ENCODE peak calls at places on chromosomes 7 and 10, in five cellular contexts. Y is lung, E is heart right ventricle, J is gastrocnemius medialis, B is PC-3. Z is an unnamed sample.
A peak's percentile ranks its signal among the peaks of the same experiment; 100 is the strongest.

GRCh38 chr10:105068497-105068896 is 427.4 kb downstream of the SORCS3 start:
- DNase-seq in E (no peak), Y (no peak), B (peak; percentile 1), J (no peak), Z (no peak)

GRCh38 chr7:100893910-100894763 is 1.6 kb downstream of the ACHE start:
- DNase-seq in J (no peak), Y (no peak), E (no peak), B (no peak), Z (peak; percentile 23)

GRCh38 chr10:69004821-69005220 is 16.2 kb downstream of the KIFBP start:
- DNase-seq in J (no peak), B (peak; percentile 80), E (no peak), Y (no peak), Z (no peak)

GRCh38 chr10:17847586-17848296 is 38.6 kb downstream of the MRC1 start:
- DNase-seq in E (no peak), B (peak; percentile 30), Y (no peak), J (no peak), Z (no peak)

GRCh38 chr7:158191671-158192070 is 396.0 kb downstream of the PTPRN2 start:
- DNase-seq in Y (no peak), E (no peak), J (no peak), B (no peak), Z (no peak)

GRCh38 chr10:35765039-35765662 is 123.1 kb upstream of the FZD8 start:
- DNase-seq in J (no peak), Y (peak; percentile 30), E (peak; percentile 11), B (no peak), Z (peak; percentile 17)

GRCh38 chr7:22301790-22302189 is 55.2 kb downstream of the RAPGEF5 start:
- DNase-seq in E (no peak), J (no peak), B (no peak), Y (no peak), Z (no peak)

GRCh38 chr10:12720217-12720981 is 281.1 kb downstream of the CCDC3 start:
- DNase-seq in E (peak; percentile 54), J (peak; percentile 73), B (peak; percentile 93), Y (peak; percentile 94), Z (peak; percentile 91)

GRCh38 chr7:2980406-2981102 is 63.1 kb downstream of the CARD11 start:
- DNase-seq in Y (no peak), J (no peak), B (no peak), E (no peak), Z (no peak)

GRCh38 chr7:156759143-156759542 is 118.6 kb downstream of the RNF32 start:
- DNase-seq in B (no peak), E (no peak), Y (no peak), J (no peak), Z (no peak)

DNA sequence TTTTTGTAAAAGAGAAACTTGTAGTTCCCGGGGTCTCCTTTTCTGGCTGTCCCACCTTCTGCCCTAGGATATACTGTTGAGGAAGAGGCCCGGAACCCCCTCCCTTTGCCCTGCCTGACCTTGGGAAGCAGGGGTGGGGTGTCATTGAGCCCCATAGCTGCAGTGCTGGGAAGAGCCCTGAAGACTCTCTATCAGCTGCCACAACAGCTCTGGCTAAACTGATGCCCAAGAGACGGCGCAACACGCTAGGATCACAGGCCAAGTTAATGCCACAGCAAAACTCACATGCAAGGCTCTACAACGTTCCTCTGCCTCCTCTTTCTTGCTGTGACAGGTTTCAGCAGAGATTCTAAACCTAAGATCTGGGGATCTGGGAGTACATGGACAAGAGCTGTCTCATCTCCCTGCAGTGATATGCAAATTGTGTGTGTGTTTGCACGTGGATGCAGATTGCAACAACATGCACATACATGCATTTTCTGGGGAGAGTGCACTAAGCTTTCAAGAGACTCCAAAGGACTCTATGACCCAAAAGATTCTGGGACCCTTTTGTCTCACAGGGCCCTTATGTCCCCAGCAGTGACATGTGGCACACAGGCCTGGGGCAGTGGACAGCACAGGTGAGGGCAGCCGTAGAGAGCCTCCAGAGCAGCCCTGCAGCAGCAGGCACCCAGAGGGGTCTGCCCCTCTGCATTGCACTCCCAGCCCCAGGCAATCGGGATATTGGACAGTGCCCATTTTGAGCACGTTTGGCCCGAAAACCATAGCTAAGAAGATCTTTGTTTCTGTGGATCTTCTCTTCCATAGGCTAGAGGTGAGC is 2.5 kb downstream of the RASSF4 start:
- DNase-seq in Y (no peak), E (peak; percentile 7), J (no peak), B (no peak), Z (no peak)
- H3K4me1 ChIP-seq in Y (peaks cover 19% of the 10 kb centered on the region), E (peaks cover 92% of the 10 kb centered on the region), J (peaks cover 87% of the 10 kb centered on the region), B (peaks cover 19% of the 10 kb centered on the region), Z (peaks cover 75% of the 10 kb centered on the region)

DNA sequence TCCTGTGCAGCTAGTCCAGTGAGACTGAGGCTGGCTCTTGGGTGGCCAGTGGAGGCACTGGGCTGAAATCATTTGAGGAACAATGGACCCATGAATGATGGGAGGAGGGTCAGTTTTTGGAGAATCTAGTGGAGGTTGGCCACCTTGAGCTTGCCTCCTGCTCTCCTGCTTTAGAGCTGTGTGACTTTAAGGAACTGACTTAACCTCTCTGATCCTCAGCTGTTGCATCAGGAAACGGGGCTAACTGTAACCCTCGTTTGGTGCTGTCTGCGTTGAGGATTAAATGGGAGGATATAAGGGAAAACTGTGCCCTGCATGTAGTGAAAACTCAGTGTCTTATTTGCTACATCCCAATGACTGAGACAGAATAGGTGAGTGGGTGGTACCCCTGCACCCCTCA is 115.4 kb upstream of the PPIF start:
- DNase-seq in J (no peak), E (no peak), Y (no peak), B (no peak), Z (no peak)
- H3K4me1 ChIP-seq in J (peaks cover 6% of the 10 kb centered on the region), E (peaks cover 72% of the 10 kb centered on the region), Y (peaks cover 21% of the 10 kb centered on the region), B (peaks cover 18% of the 10 kb centered on the region), Z (peaks cover 1% of the 10 kb centered on the region)

GRCh38 chr7:92131764-92132330 is 2.4 kb downstream of the CYP51A1 start:
- DNase-seq in Y (no peak), J (no peak), B (no peak), E (no peak), Z (no peak)
- H3K4me1 ChIP-seq in Y (peaks cover 1% of the 10 kb centered on the region), J (peaks cover 5% of the 10 kb centered on the region), B (peaks cover 22% of the 10 kb centered on the region), E (peaks cover 26% of the 10 kb centered on the region), Z (no peaks in the 10 kb centered on the region)

DNA sequence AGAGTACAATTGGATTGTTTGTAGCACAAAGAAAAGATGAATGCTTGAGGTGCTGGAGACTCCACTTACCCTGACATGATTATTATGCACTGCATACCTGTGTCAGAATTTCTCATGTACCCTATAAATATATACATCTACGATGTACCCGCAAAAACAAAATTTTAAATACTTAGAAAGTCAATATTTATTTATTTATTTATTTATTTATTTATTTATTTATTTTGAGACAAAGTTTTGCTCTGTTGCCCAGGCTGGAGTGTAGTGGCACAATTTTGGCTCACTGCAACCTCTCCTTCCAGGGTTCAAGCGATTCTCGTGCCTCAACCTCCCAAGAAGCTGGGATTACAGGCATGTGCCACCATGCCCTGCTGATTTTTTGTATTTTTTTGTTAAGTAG is 35.1 kb upstream of the EBF3 start:
- DNase-seq in Y (no peak), J (no peak), E (no peak), B (no peak), Z (no peak)
- H3K4me1 ChIP-seq in Y (no peaks in the 10 kb centered on the region), J (no peaks in the 10 kb centered on the region), E (no peaks in the 10 kb centered on the region), B (no peaks in the 10 kb centered on the region), Z (no peaks in the 10 kb centered on the region)

GRCh38 chr10:1576467-1577259 is 160.7 kb downstream of the ADARB2 start:
- DNase-seq in J (no peak), Y (no peak), B (no peak), E (no peak), Z (no peak)

GRCh38 chr10:1578392-1579140 is 158.8 kb downstream of the ADARB2 start:
- DNase-seq in E (no peak), J (no peak), Y (no peak), B (no peak), Z (no peak)

GRCh38 chr10:1579141-1579491 is 158.2 kb downstream of the ADARB2 start:
- DNase-seq in E (no peak), J (no peak), Y (no peak), B (no peak), Z (no peak)

GRCh38 chr10:1577371-1577770 is 160.0 kb downstream of the ADARB2 start:
- DNase-seq in Y (no peak), J (no peak), E (no peak), B (no peak), Z (no peak)

DNA sequence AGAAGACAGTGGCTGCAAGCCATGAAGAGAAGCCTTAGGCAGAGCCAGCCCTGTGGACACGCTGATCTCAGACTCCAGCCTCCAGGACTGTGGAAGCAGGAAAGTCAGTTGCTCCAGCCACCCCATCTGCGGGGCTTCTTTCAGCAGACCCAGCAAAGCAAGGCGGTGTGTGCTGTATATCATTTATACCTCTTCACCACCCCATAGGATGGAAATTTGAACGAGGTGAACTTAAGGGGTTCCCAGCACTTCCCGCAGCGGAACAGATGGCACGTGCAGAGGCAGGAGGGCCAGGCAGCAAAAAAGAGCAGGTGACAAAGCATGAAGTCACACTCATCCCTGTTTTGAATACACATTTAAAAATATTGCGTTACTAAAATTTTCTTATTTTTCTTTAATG is 159.4 kb downstream of the ADARB2 start:
- DNase-seq in E (no peak), J (no peak), B (no peak), Y (no peak), Z (no peak)
- H3K4me1 ChIP-seq in E (no peaks in the 10 kb centered on the region), J (no peaks in the 10 kb centered on the region), B (no peaks in the 10 kb centered on the region), Y (no peaks in the 10 kb centered on the region), Z (no peaks in the 10 kb centered on the region)

GRCh38 chr10:123517901-123518300 is 148.3 kb upstream of the GPR26 start:
- DNase-seq in J (no peak), B (no peak), E (no peak), Y (no peak), Z (no peak)

GRCh38 chr10:123518765-123519164 is 147.4 kb upstream of the GPR26 start:
- DNase-seq in J (no peak), Y (no peak), E (no peak), B (no peak), Z (no peak)

GRCh38 chr10:123521556-123521955 is 144.6 kb upstream of the GPR26 start:
- DNase-seq in E (no peak), B (no peak), J (no peak), Y (peak; percentile 5), Z (no peak)

GRCh38 chr10:123521076-123521475 is 145.1 kb upstream of the GPR26 start:
- DNase-seq in J (no peak), B (no peak), Y (peak; percentile 15), E (no peak), Z (no peak)

GRCh38 chr10:123519861-123520260 is 146.3 kb upstream of the GPR26 start:
- DNase-seq in J (no peak), E (no peak), Y (no peak), B (no peak), Z (no peak)
- H3K4me1 ChIP-seq in J (no peaks in the 10 kb centered on the region), E (no peaks in the 10 kb centered on the region), Y (no peaks in the 10 kb centered on the region), B (no peaks in the 10 kb centered on the region), Z (no peaks in the 10 kb centered on the region)

GRCh38 chr10:5582736-5583135 is 58.0 kb downstream of the CALML3 start:
- DNase-seq in J (no peak), E (no peak), Y (no peak), B (no peak), Z (no peak)
- H3K4me1 ChIP-seq in J (peaks cover 8% of the 10 kb centered on the region), E (peaks cover 51% of the 10 kb centered on the region), Y (peaks cover 3% of the 10 kb centered on the region), B (peaks cover 32% of the 10 kb centered on the region), Z (no peaks in the 10 kb centered on the region)

GRCh38 chr7:98864726-98865420 is 4.9 kb downstream of the TMEM130 start:
- DNase-seq in Y (no peak), J (no peak), E (no peak), B (peak; percentile 7), Z (no peak)

GRCh38 chr7:98868450-98868849 is 1.4 kb downstream of the TMEM130 start:
- DNase-seq in B (no peak), E (no peak), Y (no peak), J (no peak), Z (no peak)

GRCh38 chr7:98866765-98867164 is 3.0 kb downstream of the TMEM130 start:
- DNase-seq in Y (no peak), B (no peak), E (no peak), J (no peak), Z (no peak)

GRCh38 chr7:98867271-98867701 is 2.5 kb downstream of the TMEM130 start:
- DNase-seq in J (no peak), E (no peak), Y (no peak), B (no peak), Z (no peak)

GRCh38 chr7:98866341-98866740 is 3.5 kb downstream of the TMEM130 start:
- DNase-seq in E (no peak), Y (no peak), J (no peak), B (no peak), Z (no peak)
- H3K4me1 ChIP-seq in E (peaks cover 5% of the 10 kb centered on the region), Y (peaks cover 7% of the 10 kb centered on the region), J (no peaks in the 10 kb centered on the region), B (no peaks in the 10 kb centered on the region), Z (no peaks in the 10 kb centered on the region)

Z was measured in psoas muscle.